ENCODE peak calls at places on chromosomes 7 and 10, in five cellular contexts. P is endodermal cell, R is IMR-90, S is mammary epithelial cell, F is testis. B is an unnamed sample.

GRCh38 chr7:1027285-1028043 is 16.9 kb upstream of the GPR146 start:
- DNase-seq in S (no peak), R (peak), F (peak), P (peak), B (peak)

GRCh38 chr10:118259288-118259906 is 82.7 kb downstream of the FAM204A start:
- DNase-seq in R (peak), S (peak), P (peak), F (peak), B (peak)

GRCh38 chr10:8334631-8335030 is 280.1 kb downstream of the GATA3 start:
- DNase-seq in F (no peak), R (no peak), S (no peak), P (no peak), B (no peak)

GRCh38 chr7:51081270-51081890 is 235.2 kb downstream of the COBL start:
- DNase-seq in S (no peak), R (no peak), F (no peak), P (no peak), B (no peak)

GRCh38 chr7:94656925-94657731 is 1.2 kb upstream of the SGCE start:
- DNase-seq in S (peak), P (peak), F (peak), R (peak), B (peak)

GRCh38 chr10:128000660-128001059 is 93.8 kb downstream of the PTPRE start:
- DNase-seq in P (no peak), F (no peak), R (no peak), S (peak), B (no peak)

GRCh38 chr10:110336111-110336721 is 31.5 kb upstream of the SMNDC1 start:
- DNase-seq in F (peak), P (peak), R (peak), S (peak), B (peak)

GRCh38 chr7:115056019-115056418 is 134.1 kb downstream of the MDFIC start:
- DNase-seq in P (no peak), F (no peak), S (no peak), R (no peak), B (no peak)

GRCh38 chr10:99782447-99783286 is at the start of gene ABCC2:
- DNase-seq in P (no peak), S (no peak), F (no peak), R (no peak), B (no peak)

GRCh38 chr10:132648072-132648855 is 110.7 kb downstream of the INPP5A start:
- DNase-seq in R (no peak), P (no peak), S (no peak), F (no peak), B (no peak)

GRCh38 chr10:30039567-30039966 is 19.8 kb downstream of the JCAD start:
- DNase-seq in F (peak), R (no peak), S (no peak), P (no peak), B (no peak)

GRCh38 chr10:75407296-75407715 is 5.7 kb upstream of the ZNF503 start:
- DNase-seq in F (no peak), R (no peak), S (peak), P (peak), B (no peak)

GRCh38 chr7:127922661-127923060 is 108.6 kb downstream of the LRRC4 start:
- DNase-seq in P (no peak), S (no peak), F (no peak), R (peak), B (no peak)

GRCh38 chr10:62461120-62461519 is 87.0 kb downstream of the ZNF365 start:
- DNase-seq in R (no peak), S (no peak), F (no peak), P (no peak), B (no peak)

GRCh38 chr7:91347288-91347687 is 83.1 kb downstream of the FZD1 start:
- DNase-seq in S (no peak), F (no peak), P (no peak), R (peak), B (no peak)

GRCh38 chr7:104341545-104341944 is 13.1 kb downstream of the LHFPL3 start:
- DNase-seq in R (no peak), S (no peak), P (peak), F (peak), B (peak)

GRCh38 chr7:102450242-102450641 is 14.4 kb downstream of the ALKBH4 start:
- DNase-seq in S (no peak), R (no peak), F (no peak), P (peak), B (no peak)

GRCh38 chr10:85657478-85658113 is 709.0 kb downstream of the GRID1 start:
- DNase-seq in R (no peak), F (no peak), P (no peak), S (no peak), B (no peak)

GRCh38 chr7:24395512-24395911 is 111.5 kb downstream of the NPY start:
- DNase-seq in F (no peak), P (peak), S (no peak), R (no peak), B (no peak)

GRCh38 chr7:42053834-42054233 is 183.2 kb downstream of the GLI3 start:
- DNase-seq in P (no peak), S (no peak), F (no peak), R (peak), B (no peak)

GRCh38 chr7:111172573-111172972 is 81.6 kb downstream of the LRRN3 start:
- DNase-seq in S (no peak), R (peak), F (no peak), P (no peak), B (no peak)

GRCh38 chr7:14637968-14638367 is 264.6 kb downstream of the DGKB start:
- DNase-seq in F (no peak), R (no peak), S (no peak), P (no peak), B (no peak)

GRCh38 chr7:82017334-82017943 is 247.6 kb upstream of the HGF start:
- DNase-seq in P (no peak), R (peak), F (no peak), S (peak), B (peak)

GRCh38 chr7:34430456-34430855 is 227.6 kb upstream of the NPSR1 start:
- DNase-seq in P (peak), S (peak), F (peak), R (peak), B (peak)
- TF ChIP-seq CTCF in P (peak), S (peak), F (peak), R (peak), B (peak)

GRCh38 chr7:83469491-83469890 is 179.4 kb downstream of the SEMA3E start:
- DNase-seq in F (no peak), R (no peak), S (no peak), P (no peak), B (no peak)
- H3K27ac ChIP-seq in F (no peak), R (no peak), S (no peak), P (no peak), B (no peak)

GRCh38 chr10:60238408-60239100 is 151.1 kb downstream of the ANK3 start:
- DNase-seq in F (no peak), R (peak), S (peak), P (peak), B (peak)
- H3K4me3 ChIP-seq in F (no peak), R (no peak), S (no peak), P (no peak), B (no peak)

GRCh38 chr7:156129589-156129988 is 317.3 kb upstream of the SHH start:
- DNase-seq in P (no peak), F (no peak), S (no peak), R (no peak), B (no peak)
- TF ChIP-seq CTCF in P (no peak), F (no peak), S (no peak), R (no peak), B (no peak)

GRCh38 chr10:97018251-97019212 is 167.2 kb downstream of the SLIT1 start:
- DNase-seq in S (no peak), F (no peak), P (peak), R (no peak), B (no peak)

GRCh38 chr10:97019213-97019844 is 166.4 kb downstream of the SLIT1 start:
- DNase-seq in F (no peak), R (no peak), S (no peak), P (peak), B (no peak)

GRCh38 chr10:97022616-97023015 is 163.1 kb downstream of the SLIT1 start:
- DNase-seq in F (no peak), R (no peak), S (no peak), P (peak), B (no peak)

GRCh38 chr10:97023401-97024180 is 162.2 kb downstream of the SLIT1 start:
- DNase-seq in P (no peak), S (no peak), F (no peak), R (no peak), B (no peak)

DNA sequence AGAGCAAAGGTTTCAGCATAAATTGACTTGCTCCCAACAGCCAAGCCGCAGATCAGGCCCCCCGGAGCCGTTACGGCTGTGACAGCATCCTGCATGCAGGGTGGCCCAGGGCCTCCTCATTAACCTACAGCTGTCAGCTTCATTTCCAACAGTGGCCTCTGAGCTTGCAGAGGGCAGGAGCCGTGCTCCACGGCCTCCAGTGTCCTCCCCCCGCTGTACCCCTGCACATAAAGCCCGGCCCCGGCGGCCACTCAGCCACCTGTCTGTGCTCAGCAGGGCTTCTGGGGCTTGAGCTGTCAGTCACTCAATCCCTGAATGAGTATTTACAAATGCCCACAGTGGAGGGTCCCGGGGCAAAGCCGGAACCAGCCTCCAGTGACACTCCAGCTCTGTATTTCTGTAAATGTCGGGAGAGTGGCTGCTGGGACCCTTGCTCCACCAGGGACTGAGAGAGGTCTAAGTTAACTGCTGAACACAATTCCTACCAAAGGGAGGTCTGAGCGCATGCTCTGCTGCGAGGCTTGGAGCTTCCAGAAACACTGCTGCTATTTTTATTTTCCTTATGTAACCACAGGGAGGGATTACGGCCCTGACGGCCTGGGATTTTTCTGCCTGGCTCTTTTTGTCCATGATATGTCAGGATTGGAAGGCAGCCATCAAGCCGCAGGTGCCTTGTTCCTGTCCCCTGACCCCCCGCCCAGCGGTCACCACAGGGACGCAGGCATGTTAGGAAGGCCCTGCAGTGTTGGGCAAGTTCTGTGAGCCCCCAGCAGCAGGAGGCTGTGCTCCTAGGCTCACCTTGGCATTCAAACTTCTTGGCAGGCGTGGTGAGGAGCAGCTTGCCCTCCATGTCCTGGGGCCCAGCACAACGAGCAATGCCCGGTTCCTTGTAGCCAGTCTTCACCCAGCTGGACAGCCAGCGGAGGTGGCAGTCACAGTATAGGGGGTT is 165.0 kb downstream of the SLIT1 start:
- DNase-seq in R (no peak), F (peak), P (peak), S (no peak), B (no peak)
- H3K27ac ChIP-seq in R (no peak), F (peak), P (peak), S (no peak), B (peak)

GRCh38 chr7:106053109-106053508 is 59.0 kb downstream of the SYPL1 start:
- DNase-seq in R (no peak), P (peak), S (no peak), F (no peak), B (no peak)
- H3K4me3 ChIP-seq in R (no peak), P (no peak), S (no peak), F (no peak), B (no peak)

B was measured in cardiac muscle cell.